ENCODE peak calls at places on chromosome 7, in nine cellular contexts. One of them, this sample, is unnamed.
A peak's percentile ranks its signal among the peaks of the same experiment; 100 is the strongest.

GRCh38 chr7:139875821-139876241 is 46.8 kb downstream of the TBXAS1 start:
- DNase-seq in stimulated activated CD4-positive, alpha-beta T cell treated with anti-CD3 and anti-CD28 coated beads, Interleukin-2, amount 100 ng/mL, for 48 hours: no peak
- DNase-seq in NCI-H2171 treated with DMSO at 0.1 percent for 48 hours: no peak
- DNase-seq in NCI-H146: no peak
- DNase-seq in naive thymus-derived CD4-positive, alpha-beta T cell: no peak
- DNase-seq in left lung: no peak
- DNase-seq in upper lobe of right lung: peak; percentile 73
- DNase-seq in H9: no peak
- DNase-seq in T-helper 9 cell: no peak
- DNase-seq in this sample: no peak

GRCh38 chr7:27745064-27745583 is 5.2 kb downstream of the TAX1BP1 start:
- DNase-seq in stimulated activated CD4-positive, alpha-beta T cell treated with anti-CD3 and anti-CD28 coated beads, Interleukin-2, amount 100 ng/mL, for 48 hours: no peak
- DNase-seq in NCI-H2171 treated with DMSO at 0.1 percent for 48 hours: peak; percentile 60
- DNase-seq in NCI-H146: peak; percentile 3
- DNase-seq in naive thymus-derived CD4-positive, alpha-beta T cell: peak; percentile 14
- DNase-seq in left lung: no peak
- DNase-seq in upper lobe of right lung: no peak
- DNase-seq in H9: peak; percentile 47
- DNase-seq in T-helper 9 cell: no peak
- DNase-seq in this sample: peak; percentile 69

GRCh38 chr7:44290250-44290616 is 35.2 kb downstream of the CAMK2B start:
- DNase-seq in stimulated activated CD4-positive, alpha-beta T cell treated with anti-CD3 and anti-CD28 coated beads, Interleukin-2, amount 100 ng/mL, for 48 hours: no peak
- DNase-seq in NCI-H2171 treated with DMSO at 0.1 percent for 48 hours: no peak
- DNase-seq in NCI-H146: no peak
- DNase-seq in naive thymus-derived CD4-positive, alpha-beta T cell: no peak
- DNase-seq in left lung: peak; percentile 41
- DNase-seq in upper lobe of right lung: peak; percentile 56
- DNase-seq in H9: no peak
- DNase-seq in T-helper 9 cell: no peak
- DNase-seq in this sample: peak; percentile 31

GRCh38 chr7:2959343-2959680 is 84.4 kb downstream of the CARD11 start:
- DNase-seq in stimulated activated CD4-positive, alpha-beta T cell treated with anti-CD3 and anti-CD28 coated beads, Interleukin-2, amount 100 ng/mL, for 48 hours: no peak
- DNase-seq in NCI-H2171 treated with DMSO at 0.1 percent for 48 hours: no peak
- DNase-seq in NCI-H146: no peak
- DNase-seq in naive thymus-derived CD4-positive, alpha-beta T cell: no peak
- DNase-seq in left lung: peak; percentile 30
- DNase-seq in upper lobe of right lung: peak; percentile 60
- DNase-seq in H9: no peak
- DNase-seq in T-helper 9 cell: no peak
- DNase-seq in this sample: peak; percentile 22

GRCh38 chr7:102045681-102046372 is 228.4 kb downstream of the CUX1 start:
- DNase-seq in stimulated activated CD4-positive, alpha-beta T cell treated with anti-CD3 and anti-CD28 coated beads, Interleukin-2, amount 100 ng/mL, for 48 hours: no peak
- DNase-seq in NCI-H2171 treated with DMSO at 0.1 percent for 48 hours: no peak
- DNase-seq in NCI-H146: no peak
- DNase-seq in naive thymus-derived CD4-positive, alpha-beta T cell: no peak
- DNase-seq in left lung: peak; percentile 32
- DNase-seq in upper lobe of right lung: peak; percentile 55
- DNase-seq in H9: no peak
- DNase-seq in T-helper 9 cell: no peak
- DNase-seq in this sample: no peak

GRCh38 chr7:18861514-18861913 is 255.9 kb downstream of the TWIST1 start:
- DNase-seq in stimulated activated CD4-positive, alpha-beta T cell treated with anti-CD3 and anti-CD28 coated beads, Interleukin-2, amount 100 ng/mL, for 48 hours: no peak
- DNase-seq in NCI-H2171 treated with DMSO at 0.1 percent for 48 hours: no peak
- DNase-seq in NCI-H146: no peak
- DNase-seq in naive thymus-derived CD4-positive, alpha-beta T cell: no peak
- DNase-seq in left lung: no peak
- DNase-seq in upper lobe of right lung: no peak
- DNase-seq in H9: no peak
- DNase-seq in T-helper 9 cell: no peak
- DNase-seq in this sample: no peak

GRCh38 chr7:111138196-111138569 is 47.3 kb downstream of the LRRN3 start:
- DNase-seq in stimulated activated CD4-positive, alpha-beta T cell treated with anti-CD3 and anti-CD28 coated beads, Interleukin-2, amount 100 ng/mL, for 48 hours: peak; percentile 25
- DNase-seq in NCI-H2171 treated with DMSO at 0.1 percent for 48 hours: no peak
- DNase-seq in NCI-H146: no peak
- DNase-seq in naive thymus-derived CD4-positive, alpha-beta T cell: peak; percentile 67
- DNase-seq in left lung: no peak
- DNase-seq in upper lobe of right lung: peak; percentile 28
- DNase-seq in H9: no peak
- DNase-seq in T-helper 9 cell: peak; percentile 15
- DNase-seq in this sample: no peak

GRCh38 chr7:129341838-129342806 is 92.1 kb upstream of the STRIP2 start:
- DNase-seq in stimulated activated CD4-positive, alpha-beta T cell treated with anti-CD3 and anti-CD28 coated beads, Interleukin-2, amount 100 ng/mL, for 48 hours: no peak
- DNase-seq in NCI-H2171 treated with DMSO at 0.1 percent for 48 hours: no peak
- DNase-seq in NCI-H146: no peak
- DNase-seq in naive thymus-derived CD4-positive, alpha-beta T cell: no peak
- DNase-seq in left lung: no peak
- DNase-seq in upper lobe of right lung: no peak
- DNase-seq in H9: no peak
- DNase-seq in T-helper 9 cell: no peak
- DNase-seq in this sample: no peak

GRCh38 chr7:54888067-54888735 is 129.2 kb upstream of the SEC61G start:
- DNase-seq in stimulated activated CD4-positive, alpha-beta T cell treated with anti-CD3 and anti-CD28 coated beads, Interleukin-2, amount 100 ng/mL, for 48 hours: no peak
- DNase-seq in NCI-H2171 treated with DMSO at 0.1 percent for 48 hours: no peak
- DNase-seq in NCI-H146: no peak
- DNase-seq in naive thymus-derived CD4-positive, alpha-beta T cell: no peak
- DNase-seq in left lung: no peak
- DNase-seq in upper lobe of right lung: no peak
- DNase-seq in H9: peak; percentile 42
- DNase-seq in T-helper 9 cell: no peak
- DNase-seq in this sample: peak; percentile 69

GRCh38 chr7:132770055-132770454 is 193.8 kb upstream of the PLXNA4 start:
- DNase-seq in stimulated activated CD4-positive, alpha-beta T cell treated with anti-CD3 and anti-CD28 coated beads, Interleukin-2, amount 100 ng/mL, for 48 hours: no peak
- DNase-seq in NCI-H2171 treated with DMSO at 0.1 percent for 48 hours: no peak
- DNase-seq in NCI-H146: no peak
- DNase-seq in naive thymus-derived CD4-positive, alpha-beta T cell: no peak
- DNase-seq in left lung: no peak
- DNase-seq in upper lobe of right lung: no peak
- DNase-seq in H9: no peak
- DNase-seq in T-helper 9 cell: no peak
- DNase-seq in this sample: no peak

GRCh38 chr7:135480966-135481599 is 28.8 kb downstream of the CNOT4 start:
- DNase-seq in stimulated activated CD4-positive, alpha-beta T cell treated with anti-CD3 and anti-CD28 coated beads, Interleukin-2, amount 100 ng/mL, for 48 hours: no peak
- DNase-seq in NCI-H2171 treated with DMSO at 0.1 percent for 48 hours: no peak
- DNase-seq in NCI-H146: no peak
- DNase-seq in naive thymus-derived CD4-positive, alpha-beta T cell: no peak
- DNase-seq in left lung: no peak
- DNase-seq in upper lobe of right lung: no peak
- DNase-seq in H9: no peak
- DNase-seq in T-helper 9 cell: no peak
- DNase-seq in this sample: no peak

GRCh38 chr7:73463260-73463659 is 29.7 kb downstream of the FZD9 start:
- DNase-seq in stimulated activated CD4-positive, alpha-beta T cell treated with anti-CD3 and anti-CD28 coated beads, Interleukin-2, amount 100 ng/mL, for 48 hours: no peak
- DNase-seq in NCI-H2171 treated with DMSO at 0.1 percent for 48 hours: no peak
- DNase-seq in NCI-H146: no peak
- DNase-seq in naive thymus-derived CD4-positive, alpha-beta T cell: no peak
- DNase-seq in left lung: no peak
- DNase-seq in upper lobe of right lung: no peak
- DNase-seq in H9: no peak
- DNase-seq in T-helper 9 cell: no peak
- DNase-seq in this sample: no peak

GRCh38 chr7:44348300-44348699 is 22.9 kb upstream of the CAMK2B start:
- DNase-seq in stimulated activated CD4-positive, alpha-beta T cell treated with anti-CD3 and anti-CD28 coated beads, Interleukin-2, amount 100 ng/mL, for 48 hours: no peak
- DNase-seq in NCI-H2171 treated with DMSO at 0.1 percent for 48 hours: no peak
- DNase-seq in NCI-H146: peak; percentile 44
- DNase-seq in naive thymus-derived CD4-positive, alpha-beta T cell: peak; percentile 12
- DNase-seq in left lung: no peak
- DNase-seq in upper lobe of right lung: no peak
- DNase-seq in H9: peak; percentile 79
- DNase-seq in T-helper 9 cell: no peak
- DNase-seq in this sample: peak; percentile 90

This sample was measured in endodermal cell.